ENCODE peak calls at places on chromosome 16, in five cellular contexts. Y is Panc1, B is HCT116, J is sigmoid colon, F is esophagus muscularis mucosa. V is an unnamed sample.

GRCh38 chr16:29854520-29855100 is 8.4 kb downstream of the CDIPT start:
- DNase-seq in Y (no peak), F (no peak), J (no peak), B (no peak), V (no peak)

GRCh38 chr16:87686697-87687570 is 78.9 kb downstream of the KLHDC4 start:
- DNase-seq in F (no peak), B (no peak), Y (no peak), J (no peak), V (no peak)

GRCh38 chr16:31699601-31700000 is 171.9 kb downstream of the AHSP start:
- DNase-seq in Y (no peak), B (no peak), J (no peak), F (no peak), V (peak)

GRCh38 chr16:90020260-90020837 is 1.1 kb upstream of the DBNDD1 start:
- DNase-seq in Y (no peak), B (no peak), J (no peak), F (no peak), V (no peak)

GRCh38 chr16:53626161-53626560 is 77.5 kb downstream of the RPGRIP1L start:
- DNase-seq in F (no peak), B (no peak), J (no peak), Y (no peak), V (no peak)

GRCh38 chr16:29710227-29711219 is 31.5 kb downstream of the QPRT start:
- DNase-seq in F (no peak), J (no peak), B (peak), Y (peak), V (no peak)

GRCh38 chr16:68247400-68247799 is 2.2 kb downstream of the PLA2G15 start:
- DNase-seq in Y (no peak), F (no peak), J (no peak), B (no peak), V (no peak)

GRCh38 chr16:49014300-49015188 is 267.1 kb downstream of the CBLN1 start:
- DNase-seq in J (no peak), B (no peak), F (peak), Y (no peak), V (peak)

GRCh38 chr16:49158029-49158642 is 123.5 kb downstream of the CBLN1 start:
- DNase-seq in B (peak), Y (no peak), J (no peak), F (no peak), V (no peak)

GRCh38 chr16:8877894-8878522 is 4.1 kb upstream of the LITAFD start:
- DNase-seq in B (no peak), F (no peak), J (no peak), Y (no peak), V (no peak)

GRCh38 chr16:60727856-60728255 is 1308.4 kb downstream of the CDH8 start:
- DNase-seq in Y (no peak), F (no peak), B (no peak), J (no peak), V (no peak)

GRCh38 chr16:87729266-87729954 is 36.4 kb downstream of the KLHDC4 start:
- DNase-seq in B (no peak), J (no peak), F (no peak), Y (no peak), V (no peak)

GRCh38 chr16:23564964-23565363 is 7.4 kb downstream of the UBFD1 start:
- DNase-seq in B (no peak), J (no peak), F (no peak), Y (no peak), V (no peak)

GRCh38 chr16:77191259-77191969 is 424 bp downstream of the MON1B start:
- DNase-seq in B (no peak), F (no peak), Y (no peak), J (peak), V (no peak)

GRCh38 chr16:46885960-46886763 is 2.0 kb downstream of the GPT2 start:
- DNase-seq in Y (no peak), F (no peak), B (no peak), J (no peak), V (no peak)

GRCh38 chr16:27347930-27348685 is 34.3 kb downstream of the IL4R start:
- DNase-seq in J (no peak), B (no peak), Y (no peak), F (no peak), V (no peak)

GRCh38 chr16:79310734-79311133 is 289.8 kb downstream of the MAF start:
- DNase-seq in J (no peak), B (no peak), Y (no peak), F (no peak), V (no peak)

GRCh38 chr16:27204232-27204915 is 1.0 kb downstream of the KDM8 start:
- DNase-seq in F (no peak), B (peak), Y (no peak), J (no peak), V (no peak)

GRCh38 chr16:50305441-50306061 is 39.2 kb downstream of the ADCY7 start:
- DNase-seq in J (peak), B (no peak), Y (no peak), F (no peak), V (peak)

GRCh38 chr16:55207679-55208294 is 116.2 kb upstream of the IRX6 start:
- DNase-seq in J (no peak), B (no peak), Y (no peak), F (no peak), V (no peak)

GRCh38 chr16:58464916-58465731 is 34.8 kb upstream of the NDRG4 start:
- DNase-seq in J (no peak), F (no peak), Y (no peak), B (no peak), V (no peak)
- H3K4me3 ChIP-seq in J (peak), F (peak), Y (peak), B (no peak), V (peak)

DNA sequence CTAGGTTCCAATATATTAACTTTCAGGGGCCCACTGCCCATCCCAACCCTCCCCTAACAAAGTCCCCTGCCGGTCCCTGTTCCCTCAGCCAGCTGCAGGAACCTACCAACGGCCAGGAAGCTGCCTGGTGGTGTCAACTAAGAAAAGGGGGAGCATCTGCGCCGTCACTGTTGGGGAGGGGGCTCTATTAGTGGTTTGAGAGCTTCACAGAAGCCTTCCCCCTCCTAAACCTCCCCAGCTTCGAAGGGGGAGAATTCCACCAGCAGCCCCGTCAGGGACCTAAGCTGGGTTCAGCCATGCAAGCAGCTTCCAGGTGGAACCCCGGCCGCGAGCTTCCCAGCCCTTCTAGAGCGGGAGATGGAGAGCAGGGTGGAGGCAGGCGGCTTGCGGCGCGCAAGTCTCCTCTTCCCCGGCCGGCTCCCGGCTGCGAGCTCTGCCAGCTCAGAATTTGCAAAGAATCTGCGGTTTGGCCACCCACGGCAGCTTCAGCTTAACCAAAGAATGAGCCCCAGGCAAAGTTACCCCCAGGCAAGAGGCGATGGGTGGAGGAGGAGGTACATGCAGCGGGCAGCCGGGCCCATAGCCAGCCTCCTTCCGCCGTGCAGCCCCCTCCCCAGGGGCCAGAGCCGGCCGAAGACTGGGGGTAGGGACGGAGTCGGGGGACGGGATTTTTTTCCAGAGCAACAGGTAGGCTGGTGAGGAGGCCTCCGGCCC is 33.7 kb downstream of the DDX19A start:
- DNase-seq in F (no peak), J (peak), B (no peak), Y (no peak), V (no peak)
- TF ChIP-seq POLR2AphosphoS5 in F (no peak), J (no peak), B (no peak), Y (no peak), V (no peak)

GRCh38 chr16:85613609-85614337 is 651 bp downstream of the GSE1 start:
- DNase-seq in B (no peak), F (no peak), J (peak), Y (no peak), V (no peak)
- H3K4me3 ChIP-seq in B (peak), F (peak), J (peak), Y (peak), V (peak)

DNA sequence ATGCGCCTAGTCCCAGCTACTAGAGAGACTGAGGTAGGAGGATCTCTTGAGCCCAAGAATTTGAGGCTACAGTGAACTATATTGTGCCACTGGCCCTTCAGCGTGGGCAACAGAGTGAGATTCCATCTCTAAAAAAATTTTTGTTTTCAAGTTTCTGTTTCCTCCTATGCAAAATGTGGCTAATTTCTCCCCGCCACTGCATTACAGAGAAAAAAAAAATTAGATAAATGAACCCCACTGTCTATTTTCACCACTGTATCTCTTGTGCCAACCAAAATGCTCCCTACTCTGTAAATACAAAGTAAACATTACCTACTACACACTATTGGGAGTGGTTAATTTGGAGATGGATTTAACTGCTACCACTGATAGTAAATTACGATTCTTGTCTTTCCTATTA is 2.0 kb downstream of the MARF1 start:
- DNase-seq in B (no peak), F (no peak), J (no peak), Y (no peak), V (no peak)
- TF ChIP-seq POLR2AphosphoS5 in B (no peak), F (no peak), J (no peak), Y (no peak), V (no peak)

DNA sequence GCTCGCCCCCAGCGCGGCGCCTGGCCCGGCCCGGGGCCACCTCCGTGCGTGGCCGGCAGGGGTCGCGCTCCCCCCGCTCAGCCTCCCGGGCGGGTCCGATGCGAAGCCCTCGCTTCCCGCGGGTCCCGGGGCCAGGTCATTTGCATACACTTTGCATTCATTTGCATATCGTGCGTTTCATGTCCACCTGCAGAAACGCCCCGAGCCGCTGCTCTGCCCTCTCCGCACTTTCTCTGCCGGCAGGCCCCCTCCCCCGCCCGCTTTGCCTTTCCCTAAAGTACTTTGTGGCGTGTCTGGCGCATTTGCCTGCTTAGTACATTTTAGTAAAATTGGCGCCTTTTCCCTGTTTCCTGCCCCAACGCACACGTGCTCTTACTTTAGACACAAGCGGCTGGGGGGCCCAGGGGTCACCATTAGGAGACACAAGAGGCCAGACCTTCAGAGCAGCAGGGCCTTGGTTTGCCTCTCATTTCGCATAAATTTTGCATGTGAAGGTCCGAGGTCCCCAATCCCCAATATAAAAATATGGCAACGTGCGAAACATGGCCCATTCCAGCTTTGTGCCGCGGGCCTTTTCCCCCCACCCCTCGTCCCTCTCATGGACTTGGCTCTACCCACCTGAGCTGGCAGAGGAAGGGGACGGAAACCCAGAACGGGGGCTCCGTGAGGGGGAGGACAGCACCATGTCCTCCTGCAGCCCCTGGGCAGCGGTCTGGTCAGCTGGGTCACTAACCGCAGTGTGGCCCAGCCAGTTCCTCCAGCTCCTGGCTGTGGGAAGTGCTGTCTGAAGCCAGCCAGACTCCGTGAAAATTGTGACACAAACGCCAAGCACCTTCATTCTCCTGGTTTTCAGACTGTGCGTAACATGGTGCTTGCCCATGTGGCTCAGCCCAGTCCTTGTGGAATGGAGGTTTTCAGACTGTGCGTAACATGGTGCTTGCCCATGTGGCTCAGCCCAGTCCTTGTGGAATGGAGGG is 34.8 kb downstream of the CBFA2T3 start:
- DNase-seq in B (peak), Y (no peak), F (no peak), J (no peak), V (no peak)
- H3K4me3 ChIP-seq in B (peak), Y (no peak), F (peak), J (peak), V (peak)

GRCh38 chr16:57185945-57186629 is at the start of the genes PSME3IP1 and RSPRY1:
- DNase-seq in B (peak), Y (peak), J (peak), F (peak), V (peak)

GRCh38 chr16:57187508-57187854 is 1.4 kb downstream of the RSPRY1 start:
- DNase-seq in F (no peak), Y (no peak), B (no peak), J (no peak), V (no peak)

GRCh38 chr16:57188711-57189002 is 2.5 kb downstream of the RSPRY1 start:
- DNase-seq in J (no peak), Y (no peak), F (no peak), B (no peak), V (no peak)

GRCh38 chr16:57185446-57185944 is 344 bp downstream of the PSME3IP1 start:
- DNase-seq in F (no peak), B (no peak), Y (no peak), J (peak), V (peak)

DNA sequence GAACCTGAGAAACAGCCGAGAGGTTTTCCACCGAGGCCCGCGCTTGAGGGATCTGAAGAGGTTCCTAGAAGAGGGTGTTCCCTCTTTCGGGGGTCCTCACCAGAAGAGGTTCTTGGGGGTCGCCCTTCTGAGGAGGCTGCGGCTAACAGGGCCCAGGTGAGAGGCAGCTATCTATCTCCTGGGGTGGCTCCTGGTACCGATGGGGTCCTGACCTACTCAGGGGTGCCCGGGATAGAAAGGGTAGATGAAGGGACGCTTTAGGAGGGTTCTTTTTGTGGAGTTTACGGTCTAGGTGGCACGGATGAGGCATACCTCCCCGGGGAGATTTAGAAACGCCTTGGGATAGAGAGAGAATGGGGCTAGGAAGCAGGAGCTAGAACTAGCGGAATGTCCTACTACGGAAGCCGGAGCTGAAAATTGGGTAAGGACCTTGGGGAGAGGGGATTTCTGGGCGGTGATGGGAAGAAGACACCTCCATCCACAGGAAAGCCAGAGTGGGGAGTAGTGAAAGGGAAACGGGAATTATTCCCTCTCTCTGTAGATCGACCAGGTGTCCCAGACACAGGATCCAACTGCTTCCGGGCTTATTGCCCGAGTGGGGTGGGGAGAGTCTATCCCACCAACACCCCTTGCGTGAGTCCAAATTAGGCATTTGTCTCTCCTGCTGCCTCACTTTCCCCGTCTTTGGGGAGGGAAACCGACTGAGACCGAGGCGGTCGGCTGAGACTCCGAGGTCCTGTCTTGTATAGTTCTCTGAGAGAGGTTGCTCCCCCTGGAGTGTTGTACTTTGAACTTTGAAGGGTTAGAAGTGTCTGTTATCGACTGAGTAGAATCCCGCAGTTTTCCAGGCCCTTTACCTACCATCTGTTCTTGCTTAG is 740 bp downstream of the RSPRY1 start:
- DNase-seq in F (no peak), Y (no peak), B (no peak), J (no peak), V (peak)
- TF ChIP-seq POLR2AphosphoS5 in F (peak), Y (no peak), B (no peak), J (no peak), V (no peak)

GRCh38 chr16:86631441-86631840 is 53.1 kb downstream of the FOXL1 start:
- DNase-seq in Y (no peak), B (no peak), J (no peak), F (no peak), V (no peak)
- H3K4me3 ChIP-seq in Y (no peak), B (no peak), J (no peak), F (no peak), V (no peak)

DNA sequence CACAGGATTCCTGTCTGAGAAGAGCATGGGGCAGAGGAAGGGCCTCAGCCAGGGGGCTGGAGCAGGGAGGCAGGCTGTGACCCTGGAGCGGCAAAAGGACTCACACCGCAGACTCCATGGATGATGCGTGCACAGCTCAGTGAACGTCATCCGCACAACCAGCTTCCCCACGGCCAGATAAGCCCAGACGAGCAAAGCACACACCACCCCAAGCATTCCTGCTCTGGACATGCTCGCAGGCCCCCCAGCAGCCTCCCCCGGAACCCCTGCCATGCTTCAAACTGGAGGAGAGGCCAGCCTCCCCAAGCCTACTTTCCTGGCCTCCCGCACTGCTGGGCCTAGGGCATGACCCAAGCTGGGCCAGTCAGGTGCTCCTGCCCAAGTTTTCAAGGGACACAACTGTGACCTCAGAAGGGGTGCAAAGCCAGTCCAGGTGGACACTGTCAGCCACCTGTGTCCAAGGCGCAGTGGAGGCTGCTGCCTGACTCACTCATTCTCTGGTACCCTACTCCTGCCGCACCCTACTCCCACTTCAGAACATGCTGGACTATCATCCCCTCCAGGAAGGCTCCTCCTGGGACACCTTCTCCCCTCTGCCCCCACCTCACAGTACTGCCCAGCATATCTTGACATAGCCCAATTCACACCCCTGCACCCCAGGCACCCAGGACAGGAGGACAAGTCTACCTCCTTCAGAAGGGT is 4.8 kb downstream of the BCAR1 start:
- DNase-seq in J (no peak), F (no peak), B (no peak), Y (no peak), V (no peak)
- TF ChIP-seq POLR2AphosphoS5 in J (no peak), F (no peak), B (no peak), Y (no peak), V (no peak)

DNA sequence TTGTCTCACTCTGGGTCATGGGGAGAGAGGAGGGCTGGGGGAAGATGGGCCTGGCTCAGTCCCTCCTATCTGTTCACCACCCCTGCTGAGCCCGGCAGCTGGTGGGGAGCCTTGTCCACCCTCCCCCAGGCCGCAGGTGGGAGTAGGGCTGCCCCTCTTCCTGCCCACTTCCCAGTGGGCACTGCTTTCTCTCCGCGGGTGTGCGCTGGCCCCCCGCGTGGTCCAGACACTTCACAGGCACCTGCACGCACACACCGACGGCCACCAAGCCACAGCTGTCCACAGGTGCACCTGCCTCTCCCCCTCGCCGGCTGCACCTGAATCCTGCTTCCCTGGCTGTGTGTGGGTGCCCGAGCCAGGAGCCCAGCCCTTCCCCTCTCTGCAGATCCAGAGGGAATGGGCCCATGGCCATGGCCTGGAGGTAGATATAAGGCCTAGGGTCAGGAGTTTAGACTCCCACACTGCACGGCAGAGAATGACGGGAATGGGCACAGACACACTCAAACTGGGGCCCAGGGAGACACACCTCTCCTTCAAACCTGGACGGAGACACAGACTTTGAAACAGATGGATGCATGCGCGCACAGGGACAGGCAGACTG is 2.0 kb downstream of the NHERF2 start:
- DNase-seq in Y (no peak), J (no peak), F (no peak), B (no peak), V (no peak)
- H3K4me3 ChIP-seq in Y (peak), J (no peak), F (peak), B (no peak), V (peak)

GRCh38 chr16:4612474-4612931 is 2.2 kb downstream of the UBALD1 start:
- DNase-seq in Y (no peak), B (no peak), F (no peak), J (peak), V (no peak)
- TF ChIP-seq POLR2AphosphoS5 in Y (no peak), B (no peak), F (no peak), J (no peak), V (no peak)

V was measured in vagina.